ENCODE peak calls at places on chromosomes 16 and 17, in five cellular contexts. G is neuronal stem cell, L is IMR-90, D is H1, V is H9. X is an unnamed sample.
A peak's percentile ranks its signal among the peaks of the same experiment; 100 is the strongest.

GRCh38 chr17:81348097-81349055 is 46.9 kb upstream of the BAHCC1 start:
- DNase-seq in V (peak; percentile 33), G (no peak), D (no peak), L (no peak), X (no peak)

GRCh38 chr17:48506246-48506645 is 24.6 kb downstream of the HOXB1 start:
- DNase-seq in G (no peak), V (no peak), L (no peak), D (no peak), X (no peak)

GRCh38 chr17:44850612-44851011 is 2.9 kb downstream of the HIGD1B start:
- DNase-seq in G (no peak), V (no peak), L (no peak), D (no peak), X (no peak)

GRCh38 chr17:55735784-55736405 is 13.2 kb upstream of the TMEM100 start:
- DNase-seq in V (no peak), L (peak; percentile 62), D (no peak), G (no peak), X (no peak)

GRCh38 chr16:67240506-67240905 is 6.8 kb downstream of the FHOD1 start:
- DNase-seq in L (peak; percentile 48), G (no peak), V (no peak), D (no peak), X (no peak)

GRCh38 chr16:21302454-21302853 is 24.4 kb upstream of the CRYM start:
- DNase-seq in V (no peak), L (peak; percentile 3), G (no peak), D (no peak), X (no peak)

GRCh38 chr16:76676356-76676755 is 399.2 kb downstream of the CNTNAP4 start:
- DNase-seq in D (no peak), G (no peak), V (peak; percentile 35), L (no peak), X (peak; percentile 98)

GRCh38 chr17:70621593-70621992 is 452.3 kb downstream of the KCNJ2 start:
- DNase-seq in V (no peak), L (peak; percentile 9), G (no peak), D (no peak), X (no peak)

GRCh38 chr16:5578980-5579379 is 481.4 kb upstream of the EEF2KMT start:
- DNase-seq in L (no peak), V (no peak), D (no peak), G (no peak), X (no peak)

GRCh38 chr16:87216148-87216823 is 100.9 kb downstream of the C16orf95 start:
- DNase-seq in V (no peak), D (no peak), L (no peak), G (no peak), X (no peak)

GRCh38 chr17:3271072-3271848 is 26.9 kb downstream of the OR3A1 start:
- DNase-seq in L (no peak), G (no peak), V (no peak), D (no peak), X (no peak)

GRCh38 chr17:74516561-74516960 is 14.7 kb downstream of the CD300LB start:
- DNase-seq in D (no peak), V (no peak), L (no peak), G (no peak), X (no peak)

GRCh38 chr17:50045154-50045553 is 10.8 kb upstream of the ITGA3 start:
- DNase-seq in D (no peak), G (no peak), L (no peak), V (no peak), X (no peak)

GRCh38 chr17:38745545-38745944 is 2.6 kb downstream of the PCGF2 start:
- DNase-seq in V (no peak), D (no peak), G (no peak), L (no peak), X (no peak)

GRCh38 chr17:31251075-31251474 is 46.0 kb downstream of the OMG start:
- DNase-seq in L (no peak), V (no peak), G (no peak), D (no peak), X (no peak)

GRCh38 chr16:27432600-27432957 is 30.6 kb downstream of the IL21R start:
- DNase-seq in G (no peak), V (peak; percentile 12), D (no peak), L (peak; percentile 82), X (peak; percentile 82)

GRCh38 chr17:81052199-81052997 is 17.4 kb downstream of the BAIAP2 start:
- DNase-seq in D (no peak), V (peak; percentile 51), G (no peak), L (no peak), X (no peak)

DNA sequence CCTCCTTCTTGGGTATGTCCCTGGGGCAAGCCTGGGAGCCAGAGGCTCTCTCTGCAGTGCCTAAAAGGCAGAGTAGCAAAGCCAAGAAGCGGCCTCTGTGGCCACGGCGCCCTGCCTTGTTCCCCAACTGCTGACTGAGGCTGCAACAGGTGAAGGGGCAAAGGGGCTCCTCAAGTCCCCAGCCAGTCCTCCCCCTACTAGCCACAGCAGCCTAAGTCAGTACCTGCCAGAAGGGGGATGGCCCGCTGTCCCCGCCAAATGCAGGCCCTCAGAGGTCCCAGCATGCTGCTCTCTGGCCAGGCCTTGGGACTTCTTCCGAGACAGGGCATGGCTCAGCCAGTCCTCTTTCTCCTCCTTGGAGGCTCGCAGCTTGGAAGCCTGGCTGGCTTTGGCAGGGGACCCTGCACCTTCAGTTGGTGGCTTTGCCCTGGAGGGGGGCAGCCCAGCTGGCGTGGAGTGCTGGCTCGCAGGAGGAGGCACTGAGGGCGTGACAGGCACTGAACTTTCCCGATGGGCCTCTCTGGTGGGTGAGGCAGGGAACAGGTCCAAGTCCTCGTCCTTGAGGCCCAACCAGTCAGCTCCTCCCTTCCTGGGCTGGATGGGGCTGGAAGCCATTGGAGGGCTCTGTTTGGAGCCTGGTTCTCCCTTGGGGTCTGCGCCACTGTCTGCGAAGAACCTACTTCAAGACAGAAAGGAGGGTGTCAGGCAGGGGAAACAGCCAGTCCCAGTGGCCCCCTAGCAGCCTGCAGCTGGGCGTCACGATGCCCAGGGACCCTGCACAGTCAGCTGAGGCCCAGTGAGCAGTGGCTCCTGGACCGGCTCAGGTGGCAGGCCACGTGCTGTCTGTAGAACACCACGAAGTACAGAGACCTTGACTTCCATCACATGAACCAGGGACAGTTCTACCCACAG is 17.6 kb downstream of the FBF1 start:
- DNase-seq in V (no peak), L (no peak), G (no peak), D (no peak), X (no peak)
- H4K91ac ChIP-seq in V (no peak overlapping the region), L (no peak overlapping the region), G (no peak overlapping the region), D (no peak overlapping the region), X (no peak overlapping the region)

DNA sequence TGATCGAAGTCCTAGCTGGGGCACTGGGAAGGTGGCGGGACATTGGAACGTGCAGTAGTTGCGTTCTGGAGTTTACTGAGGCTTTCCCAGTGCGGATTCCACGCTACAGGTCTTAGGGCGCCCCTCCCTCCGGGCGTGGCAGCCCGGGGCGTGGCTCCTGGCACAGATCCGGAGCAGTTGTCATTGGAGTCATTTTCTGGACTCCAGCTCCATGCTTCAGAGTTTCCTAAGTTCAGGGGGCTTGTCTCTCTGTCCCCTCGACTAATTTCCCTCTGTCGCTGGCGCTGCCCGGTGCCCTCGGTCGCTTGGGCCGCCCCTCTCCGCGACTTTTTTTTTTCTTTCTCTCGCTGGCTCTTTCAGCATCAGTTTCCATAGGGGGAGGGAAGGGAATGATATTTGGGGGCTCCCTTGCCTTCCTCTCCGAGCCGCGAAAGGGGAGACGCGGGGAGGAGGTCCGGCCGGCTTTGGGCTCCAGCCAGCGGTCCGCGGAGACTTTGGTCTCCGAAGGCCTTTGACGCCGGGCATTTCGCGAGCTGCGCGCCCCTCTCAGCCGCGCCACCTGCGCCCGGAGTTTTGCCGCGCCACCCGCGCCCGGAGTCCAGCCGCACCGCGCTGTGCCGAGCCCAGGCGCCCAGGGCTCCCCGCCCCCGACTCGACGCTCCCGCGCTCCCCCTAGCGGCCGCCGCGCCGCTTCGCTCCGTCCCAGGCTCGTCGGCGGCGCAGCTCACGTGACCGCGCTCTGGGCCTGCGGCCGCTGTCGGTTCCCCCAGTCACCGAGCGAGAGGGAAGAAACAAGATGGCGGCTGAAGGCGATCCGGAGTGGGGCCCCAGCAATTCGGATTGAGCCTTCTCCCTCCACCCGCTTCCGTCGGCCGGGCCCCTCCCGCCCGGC is at the start of gene BPTF:
- DNase-seq in V (peak; percentile 96), L (peak; percentile 87), G (peak; percentile 95), D (peak; percentile 93), X (peak; percentile 92)
- H2BK5ac ChIP-seq in V (peak within 1 kb of the TSS; percentile 6), L (peak within 1 kb of the TSS; percentile 99), G (no peak within 1 kb of the TSS), D (peak within 1 kb of the TSS; percentile 99), X (peak within 1 kb of the TSS; percentile 49)

DNA sequence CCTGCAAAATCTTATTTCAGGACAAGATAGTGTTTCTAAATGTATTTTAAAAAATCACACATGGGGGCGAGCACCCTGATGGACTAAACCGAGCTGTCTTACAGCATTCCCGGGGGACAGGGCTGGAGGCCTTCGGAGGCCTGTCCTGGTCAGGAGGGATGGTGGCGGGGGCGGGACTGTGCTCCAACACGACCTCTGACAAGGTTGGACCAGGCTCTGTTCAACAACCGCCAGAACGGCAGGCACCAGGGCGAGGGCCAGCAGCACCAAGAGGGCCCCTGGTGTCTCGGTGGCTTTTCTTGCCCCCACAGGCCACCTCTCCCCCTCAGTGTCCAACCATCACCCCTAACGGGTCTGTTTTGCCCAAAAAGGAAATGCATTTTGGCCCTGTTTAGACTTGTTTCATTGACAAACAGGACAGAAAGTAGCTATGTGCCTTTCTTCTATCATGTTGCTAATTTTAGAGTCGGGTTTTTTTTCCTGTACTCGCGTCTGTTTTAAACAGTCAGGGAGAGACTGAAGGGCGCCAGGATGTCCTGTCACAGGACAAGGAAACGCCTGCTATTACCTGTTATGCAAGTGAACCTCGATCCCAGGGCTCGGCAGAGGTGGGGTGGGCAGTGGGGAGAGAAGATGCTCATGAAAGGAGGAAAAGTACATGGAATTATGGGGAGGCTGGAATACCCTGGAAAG is 11.7 kb downstream of the TMEM204 start:
- DNase-seq in L (no peak), D (no peak), V (no peak), G (no peak), X (no peak)
- H4K91ac ChIP-seq in L (no peak overlapping the region), D (no peak overlapping the region), V (no peak overlapping the region), G (no peak overlapping the region), X (peak overlapping the region; percentile 67)

DNA sequence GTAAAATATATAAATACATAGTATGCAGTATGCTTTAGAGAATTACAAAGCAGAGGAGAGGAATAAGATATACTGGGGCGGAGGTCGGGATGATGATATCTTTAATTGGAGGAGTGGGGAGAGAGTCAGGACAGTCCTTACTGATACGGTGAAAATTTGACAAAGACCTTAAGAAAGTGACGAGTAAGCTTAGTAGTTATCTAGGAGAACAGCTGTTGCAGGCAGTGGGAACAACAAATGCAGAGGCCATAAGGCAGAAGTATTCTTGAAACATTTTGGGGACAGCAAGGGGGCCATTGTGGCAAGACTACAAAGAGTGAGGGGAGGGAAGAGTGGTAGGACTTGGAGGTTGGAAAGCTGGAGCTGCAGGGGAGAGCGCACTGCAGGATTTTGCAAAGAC is 22.3 kb upstream of the CDC6 start:
- DNase-seq in D (no peak), G (no peak), V (no peak), L (no peak), X (no peak)
- H2BK5ac ChIP-seq in D (no peak overlapping the region), G (no peak overlapping the region), V (no peak overlapping the region), L (no peak overlapping the region), X (no peak overlapping the region)

GRCh38 chr17:2089021-2089422 is 34.1 kb downstream of the HIC1 start:
- DNase-seq in D (no peak), V (no peak), G (no peak), L (peak; percentile 73), X (peak; percentile 30)
- H4K91ac ChIP-seq in D (no peak overlapping the region), V (no peak overlapping the region), G (no peak overlapping the region), L (peak overlapping the region; percentile 83), X (peak overlapping the region; percentile 48)

DNA sequence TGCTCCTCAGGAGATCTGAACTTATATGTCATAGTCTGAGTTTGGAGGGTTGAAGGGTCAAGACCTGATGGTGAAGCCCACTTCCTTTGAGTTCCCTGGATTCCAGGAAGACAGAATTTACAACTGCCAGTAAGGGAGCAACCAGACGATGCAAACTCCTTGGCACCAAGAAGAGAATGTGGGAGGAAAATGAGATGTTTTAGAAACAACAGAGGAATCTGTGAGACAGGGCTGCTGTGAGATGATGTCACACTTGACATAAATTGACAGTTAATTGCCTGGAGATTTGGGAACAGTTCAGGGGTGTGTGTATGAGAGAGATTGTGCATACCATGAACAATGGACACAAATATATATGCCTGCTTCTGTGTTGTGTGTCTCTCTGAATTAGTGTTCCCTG is 356.6 kb downstream of the CDH13 start:
- DNase-seq in D (no peak), G (no peak), L (no peak), V (no peak), X (no peak)
- H2BK5ac ChIP-seq in D (no peak overlapping the region), G (no peak overlapping the region), L (no peak overlapping the region), V (no peak overlapping the region), X (no peak overlapping the region)